ENCODE peak calls at places on chromosome 20, in ten cellular contexts. One of them, this sample, is unnamed.
A peak's percentile ranks its signal among the peaks of the same experiment; 100 is the strongest.

GRCh38 chr20:288956-289692 is 1.4 kb downstream of the C20orf96 start:
- DNase-seq in HCEC 1CT: no peak
- DNase-seq in HuH-7.5: no peak
- DNase-seq in endothelial cell: no peak
- DNase-seq in NCI-H1417 treated with DMSO at 0.1 percent for 48 hours: no peak
- DNase-seq in activated CD4-positive, CD25-positive, alpha-beta regulatory T cell: no peak
- DNase-seq in stimulated activated CD8-positive, alpha-beta memory T cell treated with anti-CD3 and anti-CD28 coated beads, Interleukin-4, amount 100 ng/mL, for 1 hour: no peak
- DNase-seq in glutamatergic neuron: no peak
- DNase-seq in T-helper 2 cell: no peak
- DNase-seq in iPS-NIHi11: no peak
- DNase-seq in this sample: no peak

GRCh38 chr20:21862224-21862927 is 156.9 kb downstream of the PAX1 start:
- DNase-seq in HCEC 1CT: no peak
- DNase-seq in HuH-7.5: no peak
- DNase-seq in endothelial cell: no peak
- DNase-seq in NCI-H1417 treated with DMSO at 0.1 percent for 48 hours: no peak
- DNase-seq in activated CD4-positive, CD25-positive, alpha-beta regulatory T cell: no peak
- DNase-seq in stimulated activated CD8-positive, alpha-beta memory T cell treated with anti-CD3 and anti-CD28 coated beads, Interleukin-4, amount 100 ng/mL, for 1 hour: no peak
- DNase-seq in glutamatergic neuron: no peak
- DNase-seq in T-helper 2 cell: no peak
- DNase-seq in iPS-NIHi11: peak; percentile 50
- DNase-seq in this sample: no peak

GRCh38 chr20:47231382-47232042 is 125.0 kb downstream of the ZMYND8 start:
- DNase-seq in HCEC 1CT: peak; percentile 39
- DNase-seq in HuH-7.5: no peak
- DNase-seq in endothelial cell: no peak
- DNase-seq in NCI-H1417 treated with DMSO at 0.1 percent for 48 hours: no peak
- DNase-seq in activated CD4-positive, CD25-positive, alpha-beta regulatory T cell: no peak
- DNase-seq in stimulated activated CD8-positive, alpha-beta memory T cell treated with anti-CD3 and anti-CD28 coated beads, Interleukin-4, amount 100 ng/mL, for 1 hour: no peak
- DNase-seq in glutamatergic neuron: no peak
- DNase-seq in T-helper 2 cell: no peak
- DNase-seq in iPS-NIHi11: no peak
- DNase-seq in this sample: no peak

GRCh38 chr20:13817342-13817741 is 32.5 kb downstream of the NDUFAF5 start:
- DNase-seq in HCEC 1CT: peak; percentile 73
- DNase-seq in HuH-7.5: no peak
- DNase-seq in endothelial cell: no peak
- DNase-seq in NCI-H1417 treated with DMSO at 0.1 percent for 48 hours: no peak
- DNase-seq in activated CD4-positive, CD25-positive, alpha-beta regulatory T cell: no peak
- DNase-seq in stimulated activated CD8-positive, alpha-beta memory T cell treated with anti-CD3 and anti-CD28 coated beads, Interleukin-4, amount 100 ng/mL, for 1 hour: no peak
- DNase-seq in glutamatergic neuron: no peak
- DNase-seq in T-helper 2 cell: no peak
- DNase-seq in iPS-NIHi11: no peak
- DNase-seq in this sample: no peak

GRCh38 chr20:58891076-58891685 is 38.7 kb downstream of the GNAS start:
- DNase-seq in HCEC 1CT: peak; percentile 56
- DNase-seq in HuH-7.5: no peak
- DNase-seq in endothelial cell: peak; percentile 72
- DNase-seq in NCI-H1417 treated with DMSO at 0.1 percent for 48 hours: no peak
- DNase-seq in activated CD4-positive, CD25-positive, alpha-beta regulatory T cell: peak; percentile 48
- DNase-seq in stimulated activated CD8-positive, alpha-beta memory T cell treated with anti-CD3 and anti-CD28 coated beads, Interleukin-4, amount 100 ng/mL, for 1 hour: no peak
- DNase-seq in glutamatergic neuron: no peak
- DNase-seq in T-helper 2 cell: peak; percentile 65
- DNase-seq in iPS-NIHi11: peak; percentile 74
- DNase-seq in this sample: no peak

GRCh38 chr20:2914160-2914559 is 40.9 kb downstream of the PTPRA start:
- DNase-seq in HCEC 1CT: no peak
- DNase-seq in HuH-7.5: no peak
- DNase-seq in endothelial cell: no peak
- DNase-seq in NCI-H1417 treated with DMSO at 0.1 percent for 48 hours: no peak
- DNase-seq in activated CD4-positive, CD25-positive, alpha-beta regulatory T cell: no peak
- DNase-seq in stimulated activated CD8-positive, alpha-beta memory T cell treated with anti-CD3 and anti-CD28 coated beads, Interleukin-4, amount 100 ng/mL, for 1 hour: no peak
- DNase-seq in glutamatergic neuron: no peak
- DNase-seq in T-helper 2 cell: no peak
- DNase-seq in iPS-NIHi11: no peak
- DNase-seq in this sample: no peak

GRCh38 chr20:4006640-4007039 is 8.7 kb downstream of the RNF24 start:
- DNase-seq in HCEC 1CT: no peak
- DNase-seq in HuH-7.5: no peak
- DNase-seq in endothelial cell: no peak
- DNase-seq in NCI-H1417 treated with DMSO at 0.1 percent for 48 hours: no peak
- DNase-seq in activated CD4-positive, CD25-positive, alpha-beta regulatory T cell: no peak
- DNase-seq in stimulated activated CD8-positive, alpha-beta memory T cell treated with anti-CD3 and anti-CD28 coated beads, Interleukin-4, amount 100 ng/mL, for 1 hour: no peak
- DNase-seq in glutamatergic neuron: peak; percentile 51
- DNase-seq in T-helper 2 cell: no peak
- DNase-seq in iPS-NIHi11: no peak
- DNase-seq in this sample: no peak

GRCh38 chr20:62365814-62366369 is 1.2 kb downstream of the LAMA5 start:
- DNase-seq in HCEC 1CT: no peak
- DNase-seq in HuH-7.5: peak; percentile 78
- DNase-seq in endothelial cell: no peak
- DNase-seq in NCI-H1417 treated with DMSO at 0.1 percent for 48 hours: no peak
- DNase-seq in activated CD4-positive, CD25-positive, alpha-beta regulatory T cell: no peak
- DNase-seq in stimulated activated CD8-positive, alpha-beta memory T cell treated with anti-CD3 and anti-CD28 coated beads, Interleukin-4, amount 100 ng/mL, for 1 hour: no peak
- DNase-seq in glutamatergic neuron: peak; percentile 44
- DNase-seq in T-helper 2 cell: no peak
- DNase-seq in iPS-NIHi11: peak; percentile 27
- DNase-seq in this sample: no peak

GRCh38 chr20:2603816-2604505 is 48.5 kb upstream of the NOP56 start:
- DNase-seq in HCEC 1CT: no peak
- DNase-seq in HuH-7.5: no peak
- DNase-seq in endothelial cell: no peak
- DNase-seq in NCI-H1417 treated with DMSO at 0.1 percent for 48 hours: no peak
- DNase-seq in activated CD4-positive, CD25-positive, alpha-beta regulatory T cell: no peak
- DNase-seq in stimulated activated CD8-positive, alpha-beta memory T cell treated with anti-CD3 and anti-CD28 coated beads, Interleukin-4, amount 100 ng/mL, for 1 hour: no peak
- DNase-seq in glutamatergic neuron: no peak
- DNase-seq in T-helper 2 cell: no peak
- DNase-seq in iPS-NIHi11: no peak
- DNase-seq in this sample: no peak

GRCh38 chr20:60863548-60863947 is 388.5 kb upstream of the CDH4 start:
- DNase-seq in HCEC 1CT: no peak
- DNase-seq in HuH-7.5: no peak
- DNase-seq in endothelial cell: no peak
- DNase-seq in NCI-H1417 treated with DMSO at 0.1 percent for 48 hours: no peak
- DNase-seq in activated CD4-positive, CD25-positive, alpha-beta regulatory T cell: no peak
- DNase-seq in stimulated activated CD8-positive, alpha-beta memory T cell treated with anti-CD3 and anti-CD28 coated beads, Interleukin-4, amount 100 ng/mL, for 1 hour: no peak
- DNase-seq in glutamatergic neuron: no peak
- DNase-seq in T-helper 2 cell: no peak
- DNase-seq in iPS-NIHi11: no peak
- DNase-seq in this sample: no peak

GRCh38 chr20:62350098-62350628 is 16.9 kb downstream of the LAMA5 start:
- DNase-seq in HCEC 1CT: no peak
- DNase-seq in HuH-7.5: peak; percentile 69
- DNase-seq in endothelial cell: no peak
- DNase-seq in NCI-H1417 treated with DMSO at 0.1 percent for 48 hours: no peak
- DNase-seq in activated CD4-positive, CD25-positive, alpha-beta regulatory T cell: no peak
- DNase-seq in stimulated activated CD8-positive, alpha-beta memory T cell treated with anti-CD3 and anti-CD28 coated beads, Interleukin-4, amount 100 ng/mL, for 1 hour: no peak
- DNase-seq in glutamatergic neuron: peak; percentile 14
- DNase-seq in T-helper 2 cell: no peak
- DNase-seq in iPS-NIHi11: peak; percentile 37
- DNase-seq in this sample: no peak

GRCh38 chr20:43379239-43379917 is 78.3 kb upstream of the SRSF6 start:
- DNase-seq in HCEC 1CT: peak; percentile 53
- DNase-seq in HuH-7.5: no peak
- DNase-seq in endothelial cell: no peak
- DNase-seq in NCI-H1417 treated with DMSO at 0.1 percent for 48 hours: no peak
- DNase-seq in activated CD4-positive, CD25-positive, alpha-beta regulatory T cell: no peak
- DNase-seq in stimulated activated CD8-positive, alpha-beta memory T cell treated with anti-CD3 and anti-CD28 coated beads, Interleukin-4, amount 100 ng/mL, for 1 hour: no peak
- DNase-seq in glutamatergic neuron: no peak
- DNase-seq in T-helper 2 cell: no peak
- DNase-seq in iPS-NIHi11: no peak
- DNase-seq in this sample: no peak

GRCh38 chr20:46226602-46227001 is 81.7 kb downstream of the CDH22 start:
- DNase-seq in HCEC 1CT: peak; percentile 67
- DNase-seq in HuH-7.5: no peak
- DNase-seq in endothelial cell: no peak
- DNase-seq in NCI-H1417 treated with DMSO at 0.1 percent for 48 hours: no peak
- DNase-seq in activated CD4-positive, CD25-positive, alpha-beta regulatory T cell: no peak
- DNase-seq in stimulated activated CD8-positive, alpha-beta memory T cell treated with anti-CD3 and anti-CD28 coated beads, Interleukin-4, amount 100 ng/mL, for 1 hour: no peak
- DNase-seq in glutamatergic neuron: no peak
- DNase-seq in T-helper 2 cell: no peak
- DNase-seq in iPS-NIHi11: no peak
- DNase-seq in this sample: no peak

GRCh38 chr20:7490288-7490687 is 450.0 kb downstream of the HAO1 start:
- DNase-seq in HCEC 1CT: peak; percentile 23
- DNase-seq in HuH-7.5: no peak
- DNase-seq in endothelial cell: no peak
- DNase-seq in NCI-H1417 treated with DMSO at 0.1 percent for 48 hours: no peak
- DNase-seq in activated CD4-positive, CD25-positive, alpha-beta regulatory T cell: no peak
- DNase-seq in stimulated activated CD8-positive, alpha-beta memory T cell treated with anti-CD3 and anti-CD28 coated beads, Interleukin-4, amount 100 ng/mL, for 1 hour: no peak
- DNase-seq in glutamatergic neuron: no peak
- DNase-seq in T-helper 2 cell: no peak
- DNase-seq in iPS-NIHi11: no peak
- DNase-seq in this sample: no peak

GRCh38 chr20:45407067-45407745 is 883 bp upstream of the DBNDD2 start:
- DNase-seq in HCEC 1CT: no peak
- DNase-seq in HuH-7.5: peak; percentile 28
- DNase-seq in endothelial cell: peak; percentile 30
- DNase-seq in NCI-H1417 treated with DMSO at 0.1 percent for 48 hours: no peak
- DNase-seq in activated CD4-positive, CD25-positive, alpha-beta regulatory T cell: no peak
- DNase-seq in stimulated activated CD8-positive, alpha-beta memory T cell treated with anti-CD3 and anti-CD28 coated beads, Interleukin-4, amount 100 ng/mL, for 1 hour: no peak
- DNase-seq in glutamatergic neuron: peak; percentile 40
- DNase-seq in T-helper 2 cell: no peak
- DNase-seq in iPS-NIHi11: peak; percentile 66
- DNase-seq in this sample: no peak

GRCh38 chr20:37539956-37540455 is 12.3 kb upstream of the BLCAP start:
- DNase-seq in HCEC 1CT: no peak
- DNase-seq in HuH-7.5: no peak
- DNase-seq in endothelial cell: no peak
- DNase-seq in NCI-H1417 treated with DMSO at 0.1 percent for 48 hours: no peak
- DNase-seq in activated CD4-positive, CD25-positive, alpha-beta regulatory T cell: no peak
- DNase-seq in stimulated activated CD8-positive, alpha-beta memory T cell treated with anti-CD3 and anti-CD28 coated beads, Interleukin-4, amount 100 ng/mL, for 1 hour: no peak
- DNase-seq in glutamatergic neuron: no peak
- DNase-seq in T-helper 2 cell: no peak
- DNase-seq in iPS-NIHi11: no peak
- DNase-seq in this sample: no peak

GRCh38 chr20:58433759-58434158 is 44.7 kb downstream of the VAPB start:
- DNase-seq in HCEC 1CT: peak; percentile 82
- DNase-seq in HuH-7.5: no peak
- DNase-seq in endothelial cell: no peak
- DNase-seq in NCI-H1417 treated with DMSO at 0.1 percent for 48 hours: no peak
- DNase-seq in activated CD4-positive, CD25-positive, alpha-beta regulatory T cell: no peak
- DNase-seq in stimulated activated CD8-positive, alpha-beta memory T cell treated with anti-CD3 and anti-CD28 coated beads, Interleukin-4, amount 100 ng/mL, for 1 hour: no peak
- DNase-seq in glutamatergic neuron: no peak
- DNase-seq in T-helper 2 cell: no peak
- DNase-seq in iPS-NIHi11: no peak
- DNase-seq in this sample: no peak

GRCh38 chr20:21202284-21202683 is 76.4 kb downstream of the KIZ start:
- DNase-seq in HCEC 1CT: no peak
- DNase-seq in HuH-7.5: no peak
- DNase-seq in endothelial cell: no peak
- DNase-seq in NCI-H1417 treated with DMSO at 0.1 percent for 48 hours: no peak
- DNase-seq in activated CD4-positive, CD25-positive, alpha-beta regulatory T cell: no peak
- DNase-seq in stimulated activated CD8-positive, alpha-beta memory T cell treated with anti-CD3 and anti-CD28 coated beads, Interleukin-4, amount 100 ng/mL, for 1 hour: no peak
- DNase-seq in glutamatergic neuron: no peak
- DNase-seq in T-helper 2 cell: no peak
- DNase-seq in iPS-NIHi11: no peak
- DNase-seq in this sample: no peak